ENCODE peak calls at places on chromosomes 1 and 21, in ten cellular contexts. V is memory B cell; W is GM12878; L is sciatic nerve; H is gastroesophageal sphincter; G is CD4-positive, alpha-beta T cell; C is stimulated activated memory B cell treated with anti-CD40 and anti-IgM and Interleukin-4, amounts not matched to agents 10 μg/mL and 1 μg/mL and 100 μg/mL, for 72 hours; N is A549; D is Right ventricle myocardium superior; B is activated naive CD4-positive, alpha-beta T cell treated with anti-CD3 and anti-CD28 coated beads, Interleukin-2, amount 50 U/mL, for 72 hours. Y is an unnamed sample.

GRCh38 chr21:15788847-15789548 is 59.2 kb downstream of the USP25 start:
- ATAC-seq in V (no peak), W (no peak), L (no peak), H (no peak), G (no peak), C (no peak), N (peak; percentile 42), D (no peak), B (no peak), Y (no peak)

GRCh38 chr1:22831729-22832413 is 121.2 kb downstream of the EPHB2 start:
- ATAC-seq in V (no peak), W (peak; percentile 48), L (no peak), H (no peak), G (no peak), C (no peak), N (peak; percentile 97), D (no peak), B (peak; percentile 95), Y (peak; percentile 97)

GRCh38 chr1:212785871-212786270 is 5.7 kb downstream of the NSL1 start:
- ATAC-seq in V (no peak), W (no peak), L (no peak), H (no peak), G (no peak), C (no peak), N (no peak), D (no peak), B (no peak), Y (no peak)

GRCh38 chr1:74432325-74432724 is 80.1 kb downstream of the LRRC53 start:
- ATAC-seq in V (no peak), W (no peak), L (no peak), H (no peak), G (no peak), C (no peak), N (no peak), D (no peak), B (no peak), Y (no peak)

GRCh38 chr1:26127235-26128163 is 15.9 kb downstream of the PDIK1L start:
- ATAC-seq in V (no peak), W (no peak), L (no peak), H (no peak), G (no peak), C (no peak), N (no peak), D (peak; percentile 57), B (peak; percentile 47), Y (peak; percentile 13)

GRCh38 chr1:10765734-10766478 is 30.5 kb downstream of the CASZ1 start:
- ATAC-seq in V (no peak), W (no peak), L (peak; percentile 10), H (no peak), G (no peak), C (no peak), N (no peak), D (peak; percentile 26), B (no peak), Y (no peak)

GRCh38 chr1:232477728-232478127 is 152.2 kb downstream of the SIPA1L2 start:
- ATAC-seq in V (no peak), W (no peak), L (peak; percentile 84), H (peak; percentile 68), G (no peak), C (no peak), N (no peak), D (peak; percentile 81), B (no peak), Y (no peak)

GRCh38 chr21:38567577-38568360 is 69.5 kb upstream of the ERG start:
- ATAC-seq in V (no peak), W (no peak), L (peak; percentile 41), H (no peak), G (no peak), C (no peak), N (no peak), D (no peak), B (no peak), Y (no peak)

GRCh38 chr1:198651685-198652400 is 13.0 kb downstream of the PTPRC start:
- ATAC-seq in V (peak; percentile 85), W (peak; percentile 29), L (peak; percentile 52), H (no peak), G (no peak), C (peak; percentile 72), N (no peak), D (no peak), B (no peak), Y (no peak)

GRCh38 chr1:198919667-198920398 is 281.0 kb downstream of the PTPRC start:
- ATAC-seq in V (peak; percentile 45), W (peak; percentile 37), L (no peak), H (no peak), G (peak; percentile 80), C (no peak), N (no peak), D (no peak), B (peak; percentile 78), Y (peak; percentile 79)

Y was measured in activated T-helper 17 cell treated with anti-CD3 and anti-CD28 coated beads, Interleukin-2, amount 50 U/mL, for 72 hours.